ENCODE peak calls at places on chromosome 4, in five cellular contexts. F, V, R, P and B are unnamed samples.

GRCh38 chr4:25908491-25908901 is 5.5 kb upstream of the SMIM20 start:
- DNase-seq in F (peak; percentile 60), V (no peak), R (no peak), P (peak; percentile 54), B (no peak)

GRCh38 chr4:83212041-83212851 is 72.4 kb downstream of the COQ2 start:
- DNase-seq in F (no peak), V (no peak), R (no peak), P (no peak), B (peak; percentile 13)

GRCh38 chr4:40995850-40996249 is 218.5 kb downstream of the APBB2 start:
- DNase-seq in F (peak; percentile 61), V (no peak), R (no peak), P (no peak), B (no peak)

GRCh38 chr4:25633541-25633940 is 22.1 kb upstream of the SLC34A2 start:
- DNase-seq in F (no peak), V (no peak), R (no peak), P (no peak), B (no peak)

GRCh38 chr4:98601719-98602118 is 56.7 kb downstream of the TSPAN5 start:
- DNase-seq in F (no peak), V (no peak), R (no peak), P (no peak), B (no peak)

GRCh38 chr4:40923326-40924095 is 173.8 kb downstream of the NSUN7 start:
- DNase-seq in F (no peak), V (no peak), R (no peak), P (no peak), B (no peak)

GRCh38 chr4:106365613-106366012 is 3.0 kb downstream of the GIMD1 start:
- DNase-seq in F (peak; percentile 70), V (no peak), R (no peak), P (peak; percentile 24), B (no peak)

GRCh38 chr4:140374130-140374477 is 658 bp downstream of the SCOC start:
- DNase-seq in F (no peak), V (no peak), R (no peak), P (no peak), B (no peak)

GRCh38 chr4:98466868-98467599 is 191.4 kb downstream of the TSPAN5 start:
- DNase-seq in F (no peak), V (no peak), R (no peak), P (no peak), B (no peak)